ENCODE peak calls at places on chromosomes 16 and 17, in eight cellular contexts. One of them, this sample, is unnamed.
A peak's percentile ranks its signal among the peaks of the same experiment; 100 is the strongest.

GRCh38 chr16:85587763-85588474 is 25.2 kb upstream of the GSE1 start:
- DNase-seq in neural progenitor cell: peak; percentile 50
- DNase-seq in memory B cell: no peak
- DNase-seq in dorsolateral prefrontal cortex: no peak
- DNase-seq in HFF-Myc: no peak
- DNase-seq in fibroblast of lung: no peak
- DNase-seq in lung microvascular endothelial cell: no peak
- DNase-seq in anterior cingulate cortex: no peak
- DNase-seq in this sample: no peak

GRCh38 chr17:14940946-14941280 is 324.2 kb downstream of the PMP22 start:
- DNase-seq in neural progenitor cell: no peak
- DNase-seq in memory B cell: no peak
- DNase-seq in dorsolateral prefrontal cortex: no peak
- DNase-seq in HFF-Myc: no peak
- DNase-seq in fibroblast of lung: no peak
- DNase-seq in lung microvascular endothelial cell: no peak
- DNase-seq in anterior cingulate cortex: no peak
- DNase-seq in this sample: no peak

GRCh38 chr17:64259436-64259835 is 3.6 kb downstream of the TEX2 start:
- DNase-seq in neural progenitor cell: no peak
- DNase-seq in memory B cell: no peak
- DNase-seq in dorsolateral prefrontal cortex: no peak
- DNase-seq in HFF-Myc: no peak
- DNase-seq in fibroblast of lung: no peak
- DNase-seq in lung microvascular endothelial cell: no peak
- DNase-seq in anterior cingulate cortex: no peak
- DNase-seq in this sample: no peak

GRCh38 chr17:17139972-17140589 is 66.1 kb downstream of the PLD6 start:
- DNase-seq in neural progenitor cell: no peak
- DNase-seq in memory B cell: no peak
- DNase-seq in dorsolateral prefrontal cortex: no peak
- DNase-seq in HFF-Myc: no peak
- DNase-seq in fibroblast of lung: peak; percentile 19
- DNase-seq in lung microvascular endothelial cell: no peak
- DNase-seq in anterior cingulate cortex: no peak
- DNase-seq in this sample: no peak

GRCh38 chr16:14392960-14393359 is 237.1 kb downstream of the PARN start:
- DNase-seq in neural progenitor cell: no peak
- DNase-seq in memory B cell: no peak
- DNase-seq in dorsolateral prefrontal cortex: no peak
- DNase-seq in HFF-Myc: no peak
- DNase-seq in fibroblast of lung: no peak
- DNase-seq in lung microvascular endothelial cell: no peak
- DNase-seq in anterior cingulate cortex: no peak
- DNase-seq in this sample: no peak

GRCh38 chr17:55567240-55568216 is 56.3 kb upstream of the SMIM36 start:
- DNase-seq in neural progenitor cell: no peak
- DNase-seq in memory B cell: no peak
- DNase-seq in dorsolateral prefrontal cortex: no peak
- DNase-seq in HFF-Myc: peak; percentile 21
- DNase-seq in fibroblast of lung: peak; percentile 25
- DNase-seq in lung microvascular endothelial cell: no peak
- DNase-seq in anterior cingulate cortex: no peak
- DNase-seq in this sample: no peak

GRCh38 chr16:89909777-89910716 is 8.6 kb upstream of the MC1R start:
- DNase-seq in neural progenitor cell: peak; percentile 86
- DNase-seq in memory B cell: peak; percentile 61
- DNase-seq in dorsolateral prefrontal cortex: peak; percentile 81
- DNase-seq in HFF-Myc: no peak
- DNase-seq in fibroblast of lung: peak; percentile 73
- DNase-seq in lung microvascular endothelial cell: peak; percentile 78
- DNase-seq in anterior cingulate cortex: peak; percentile 77
- DNase-seq in this sample: no peak

GRCh38 chr17:67629963-67630320 is 87.8 kb upstream of the NOL11 start:
- DNase-seq in neural progenitor cell: peak; percentile 37
- DNase-seq in memory B cell: no peak
- DNase-seq in dorsolateral prefrontal cortex: no peak
- DNase-seq in HFF-Myc: peak; percentile 35
- DNase-seq in fibroblast of lung: peak; percentile 44
- DNase-seq in lung microvascular endothelial cell: peak; percentile 64
- DNase-seq in anterior cingulate cortex: no peak
- DNase-seq in this sample: no peak

GRCh38 chr16:57970971-57971370 is at the start of gene CNGB1:
- DNase-seq in neural progenitor cell: peak; percentile 66
- DNase-seq in memory B cell: no peak
- DNase-seq in dorsolateral prefrontal cortex: no peak
- DNase-seq in HFF-Myc: no peak
- DNase-seq in fibroblast of lung: no peak
- DNase-seq in lung microvascular endothelial cell: no peak
- DNase-seq in anterior cingulate cortex: no peak
- DNase-seq in this sample: no peak

GRCh38 chr17:16002708-16003265 is 3.2 kb downstream of the TTC19 start:
- DNase-seq in neural progenitor cell: no peak
- DNase-seq in memory B cell: no peak
- DNase-seq in dorsolateral prefrontal cortex: no peak
- DNase-seq in HFF-Myc: no peak
- DNase-seq in fibroblast of lung: no peak
- DNase-seq in lung microvascular endothelial cell: no peak
- DNase-seq in anterior cingulate cortex: no peak
- DNase-seq in this sample: no peak

GRCh38 chr17:63840591-63841349 is 1.7 kb downstream of the SMARCD2 start:
- DNase-seq in neural progenitor cell: no peak
- DNase-seq in memory B cell: no peak
- DNase-seq in dorsolateral prefrontal cortex: no peak
- DNase-seq in HFF-Myc: peak; percentile 53
- DNase-seq in fibroblast of lung: no peak
- DNase-seq in lung microvascular endothelial cell: no peak
- DNase-seq in anterior cingulate cortex: no peak
- DNase-seq in this sample: no peak

GRCh38 chr17:17313350-17313991 is 10.3 kb downstream of the NT5M start:
- DNase-seq in neural progenitor cell: peak; percentile 50
- DNase-seq in memory B cell: peak; percentile 72
- DNase-seq in dorsolateral prefrontal cortex: no peak
- DNase-seq in HFF-Myc: no peak
- DNase-seq in fibroblast of lung: no peak
- DNase-seq in lung microvascular endothelial cell: peak; percentile 20
- DNase-seq in anterior cingulate cortex: no peak
- DNase-seq in this sample: no peak

GRCh38 chr17:57735707-57736106 is 9.4 kb downstream of the CCDC182 start:
- DNase-seq in neural progenitor cell: peak; percentile 55
- DNase-seq in memory B cell: no peak
- DNase-seq in dorsolateral prefrontal cortex: no peak
- DNase-seq in HFF-Myc: no peak
- DNase-seq in fibroblast of lung: no peak
- DNase-seq in lung microvascular endothelial cell: no peak
- DNase-seq in anterior cingulate cortex: no peak
- DNase-seq in this sample: no peak

GRCh38 chr16:63050391-63050790 is 1014.2 kb upstream of the CDH8 start:
- DNase-seq in neural progenitor cell: no peak
- DNase-seq in memory B cell: no peak
- DNase-seq in dorsolateral prefrontal cortex: no peak
- DNase-seq in HFF-Myc: no peak
- DNase-seq in fibroblast of lung: no peak
- DNase-seq in lung microvascular endothelial cell: no peak
- DNase-seq in anterior cingulate cortex: no peak
- DNase-seq in this sample: no peak

GRCh38 chr17:885971-886571 is 93.5 kb downstream of the NXN start:
- DNase-seq in neural progenitor cell: no peak
- DNase-seq in memory B cell: no peak
- DNase-seq in dorsolateral prefrontal cortex: no peak
- DNase-seq in HFF-Myc: no peak
- DNase-seq in fibroblast of lung: no peak
- DNase-seq in lung microvascular endothelial cell: no peak
- DNase-seq in anterior cingulate cortex: no peak
- DNase-seq in this sample: no peak

GRCh38 chr16:11449716-11450115 is 104.5 kb downstream of the RMI2 start:
- DNase-seq in neural progenitor cell: no peak
- DNase-seq in memory B cell: no peak
- DNase-seq in dorsolateral prefrontal cortex: no peak
- DNase-seq in HFF-Myc: no peak
- DNase-seq in fibroblast of lung: no peak
- DNase-seq in lung microvascular endothelial cell: no peak
- DNase-seq in anterior cingulate cortex: no peak
- DNase-seq in this sample: no peak

GRCh38 chr17:38451840-38452529 is 23.7 kb downstream of the ARHGAP23 start:
- DNase-seq in neural progenitor cell: peak; percentile 65
- DNase-seq in memory B cell: no peak
- DNase-seq in dorsolateral prefrontal cortex: no peak
- DNase-seq in HFF-Myc: peak; percentile 95
- DNase-seq in fibroblast of lung: peak; percentile 95
- DNase-seq in lung microvascular endothelial cell: peak; percentile 93
- DNase-seq in anterior cingulate cortex: peak; percentile 36
- DNase-seq in this sample: no peak

GRCh38 chr17:80220709-80221215 is 535 bp downstream of the SLC26A11 start:
- DNase-seq in neural progenitor cell: peak; percentile 52
- DNase-seq in memory B cell: peak; percentile 18
- DNase-seq in dorsolateral prefrontal cortex: no peak
- DNase-seq in HFF-Myc: no peak
- DNase-seq in fibroblast of lung: no peak
- DNase-seq in lung microvascular endothelial cell: peak; percentile 12
- DNase-seq in anterior cingulate cortex: peak; percentile 31
- DNase-seq in this sample: no peak

GRCh38 chr17:83193336-83194188 is 114.2 kb downstream of the METRNL start:
- DNase-seq in neural progenitor cell: no peak
- DNase-seq in memory B cell: no peak
- DNase-seq in dorsolateral prefrontal cortex: no peak
- DNase-seq in HFF-Myc: no peak
- DNase-seq in fibroblast of lung: peak; percentile 56
- DNase-seq in lung microvascular endothelial cell: no peak
- DNase-seq in anterior cingulate cortex: no peak
- DNase-seq in this sample: no peak

GRCh38 chr16:53629607-53630312 is 73.9 kb downstream of the RPGRIP1L start:
- DNase-seq in neural progenitor cell: no peak
- DNase-seq in memory B cell: no peak
- DNase-seq in dorsolateral prefrontal cortex: no peak
- DNase-seq in HFF-Myc: no peak
- DNase-seq in fibroblast of lung: no peak
- DNase-seq in lung microvascular endothelial cell: no peak
- DNase-seq in anterior cingulate cortex: no peak
- DNase-seq in this sample: no peak

GRCh38 chr17:2755941-2756724 is 6.7 kb upstream of the CCDC92B start:
- DNase-seq in neural progenitor cell: peak; percentile 86
- DNase-seq in memory B cell: no peak
- DNase-seq in dorsolateral prefrontal cortex: no peak
- DNase-seq in HFF-Myc: no peak
- DNase-seq in fibroblast of lung: no peak
- DNase-seq in lung microvascular endothelial cell: no peak
- DNase-seq in anterior cingulate cortex: no peak
- DNase-seq in this sample: no peak

GRCh38 chr16:9081183-9081582 is 10.3 kb upstream of the HAPSTR1 start:
- DNase-seq in neural progenitor cell: no peak
- DNase-seq in memory B cell: no peak
- DNase-seq in dorsolateral prefrontal cortex: no peak
- DNase-seq in HFF-Myc: no peak
- DNase-seq in fibroblast of lung: no peak
- DNase-seq in lung microvascular endothelial cell: no peak
- DNase-seq in anterior cingulate cortex: no peak
- DNase-seq in this sample: no peak

GRCh38 chr17:45965741-45966140 is 33.3 kb upstream of the STH start:
- DNase-seq in neural progenitor cell: no peak
- DNase-seq in memory B cell: no peak
- DNase-seq in dorsolateral prefrontal cortex: no peak
- DNase-seq in HFF-Myc: no peak
- DNase-seq in fibroblast of lung: no peak
- DNase-seq in lung microvascular endothelial cell: no peak
- DNase-seq in anterior cingulate cortex: no peak
- DNase-seq in this sample: no peak

GRCh38 chr17:58402679-58403078 is 14.7 kb downstream of the RNF43 start:
- DNase-seq in neural progenitor cell: peak; percentile 22
- DNase-seq in memory B cell: no peak
- DNase-seq in dorsolateral prefrontal cortex: no peak
- DNase-seq in HFF-Myc: no peak
- DNase-seq in fibroblast of lung: peak; percentile 81
- DNase-seq in lung microvascular endothelial cell: no peak
- DNase-seq in anterior cingulate cortex: no peak
- DNase-seq in this sample: no peak

GRCh38 chr16:82061861-82062525 is 26.9 kb downstream of the HSD17B2 start:
- DNase-seq in neural progenitor cell: peak; percentile 45
- DNase-seq in memory B cell: peak; percentile 4
- DNase-seq in dorsolateral prefrontal cortex: no peak
- DNase-seq in HFF-Myc: no peak
- DNase-seq in fibroblast of lung: peak; percentile 43
- DNase-seq in lung microvascular endothelial cell: peak; percentile 70
- DNase-seq in anterior cingulate cortex: no peak
- DNase-seq in this sample: no peak

GRCh38 chr16:55561319-55561848 is 5.1 kb upstream of the CAPNS2 start:
- DNase-seq in neural progenitor cell: no peak
- DNase-seq in memory B cell: no peak
- DNase-seq in dorsolateral prefrontal cortex: no peak
- DNase-seq in HFF-Myc: no peak
- DNase-seq in fibroblast of lung: no peak
- DNase-seq in lung microvascular endothelial cell: no peak
- DNase-seq in anterior cingulate cortex: no peak
- DNase-seq in this sample: no peak

GRCh38 chr16:35564148-35564547 is 2104.7 kb downstream of the TP53TG3F start:
- DNase-seq in neural progenitor cell: no peak
- DNase-seq in memory B cell: no peak
- DNase-seq in dorsolateral prefrontal cortex: no peak
- DNase-seq in HFF-Myc: no peak
- DNase-seq in fibroblast of lung: no peak
- DNase-seq in lung microvascular endothelial cell: no peak
- DNase-seq in anterior cingulate cortex: no peak
- DNase-seq in this sample: no peak

This sample was measured in cerebellar nuclear complex.